ENCODE peak calls at places on chromosomes 4 and X, in six cellular contexts. H is C1 segment of cervical spinal cord; I is neural crest cell; P is mesenteric fat pad; T is choroid plexus epithelial cell; X is stimulated activated CD8-positive, alpha-beta memory T cell treated with anti-CD3 and anti-CD28 coated beads, Interleukin-2, amount 100 ng/mL, for 1 hour. F is an unnamed sample.

GRCh38 chr4:133045288-133045687 is 103.8 kb upstream of the PCDH10 start:
- DNase-seq in H (no peak), I (no peak), P (no peak), T (no peak), X (no peak), F (no peak)

GRCh38 chr4:2395584-2395983 is 22.9 kb downstream of the ZFYVE28 start:
- DNase-seq in H (no peak), I (no peak), P (no peak), T (no peak), X (no peak), F (no peak)

GRCh38 chr4:83852085-83852451 is 316.2 kb downstream of the GPAT3 start:
- DNase-seq in H (no peak), I (no peak), P (no peak), T (peak), X (no peak), F (peak)

GRCh38 chr4:74320559-74321118 is 12.4 kb downstream of the EPGN start:
- DNase-seq in H (no peak), I (no peak), P (no peak), T (peak), X (no peak), F (peak)

GRCh38 chr4:15234585-15235126 is 193.2 kb upstream of the C1QTNF7 start:
- DNase-seq in H (no peak), I (no peak), P (no peak), T (peak), X (no peak), F (peak)

GRCh38 chr4:109235683-109236082 is 66.8 kb downstream of the COL25A1 start:
- DNase-seq in H (no peak), I (no peak), P (no peak), T (no peak), X (no peak), F (no peak)

GRCh38 chr4:45033676-45034410 is 307.5 kb upstream of the GNPDA2 start:
- DNase-seq in H (no peak), I (no peak), P (no peak), T (no peak), X (no peak), F (no peak)

GRCh38 chr4:113407409-113407808 is 354.1 kb downstream of the CAMK2D start:
- DNase-seq in H (no peak), I (no peak), P (no peak), T (no peak), X (no peak), F (no peak)

GRCh38 chr4:26206981-26207380 is 113.8 kb upstream of the RBPJ start:
- DNase-seq in H (no peak), I (no peak), P (no peak), T (no peak), X (no peak), F (no peak)

GRCh38 chr4:159516556-159516955 is 413.7 kb downstream of the RAPGEF2 start:
- DNase-seq in H (no peak), I (no peak), P (no peak), T (peak), X (no peak), F (peak)

GRCh38 chr4:123893746-123894095 is 497.1 kb downstream of the SPRY1 start:
- DNase-seq in H (no peak), I (no peak), P (no peak), T (peak), X (no peak), F (no peak)

GRCh38 chr4:133711817-133712216 is 489.8 kb downstream of the PABPC4L start:
- DNase-seq in H (no peak), I (no peak), P (no peak), T (peak), X (no peak), F (no peak)

GRCh38 chrX:138711399-138712347 is at the start of gene FGF13:
- DNase-seq in H (no peak), I (peak), P (no peak), T (no peak), X (no peak), F (no peak)

GRCh38 chr4:140163029-140163810 is 9.2 kb upstream of the MAML3 start:
- DNase-seq in H (no peak), I (no peak), P (no peak), T (peak), X (no peak), F (no peak)

GRCh38 chrX:53239474-53239873 is 14.5 kb upstream of the KDM5C start:
- DNase-seq in H (no peak), I (no peak), P (no peak), T (no peak), X (no peak), F (no peak)

GRCh38 chr4:20353646-20354045 is 101.9 kb downstream of the SLIT2 start:
- DNase-seq in H (no peak), I (no peak), P (no peak), T (no peak), X (no peak), F (no peak)

GRCh38 chrX:97597954-97598353 is 714.2 kb downstream of the RPA4 start:
- DNase-seq in H (no peak), I (no peak), P (no peak), T (no peak), X (no peak), F (no peak)

GRCh38 chr4:119026662-119027444 is 108.8 kb upstream of the MYOZ2 start:
- DNase-seq in H (no peak), I (no peak), P (no peak), T (peak), X (no peak), F (no peak)

GRCh38 chr4:22801391-22801790 is 108.7 kb downstream of the GBA3 start:
- DNase-seq in H (no peak), I (no peak), P (no peak), T (no peak), X (no peak), F (no peak)

GRCh38 chr4:159777689-159778088 is 674.8 kb downstream of the RAPGEF2 start:
- DNase-seq in H (no peak), I (no peak), P (no peak), T (no peak), X (no peak), F (no peak)

GRCh38 chr4:123121241-123121907 is 199.0 kb upstream of the NUDT6 start:
- DNase-seq in H (no peak), I (no peak), P (no peak), T (peak), X (no peak), F (no peak)

GRCh38 chr4:129344058-129344457 is 248.1 kb downstream of the C4orf33 start:
- DNase-seq in H (no peak), I (peak), P (no peak), T (peak), X (no peak), F (peak)

GRCh38 chr4:122364700-122365404 is 14.0 kb upstream of the ADAD1 start:
- DNase-seq in H (no peak), I (no peak), P (no peak), T (no peak), X (no peak), F (no peak)

GRCh38 chr4:186852964-186853391 is 129.3 kb upstream of the FAT1 start:
- DNase-seq in H (no peak), I (no peak), P (no peak), T (no peak), X (no peak), F (no peak)

GRCh38 chr4:72218953-72219352 is 187.2 kb downstream of the NPFFR2 start:
- DNase-seq in H (no peak), I (no peak), P (no peak), T (no peak), X (no peak), F (no peak)

GRCh38 chrX:13937370-13938052 is 92.2 kb downstream of the GEMIN8 start:
- DNase-seq in H (no peak), I (no peak), P (no peak), T (peak), X (no peak), F (peak)

F was measured in cardiac muscle cell.